ENCODE peak calls at places on chromosomes 1 and 21, in nine cellular contexts. One of them, this sample, is unnamed.

GRCh38 chr1:95408506-95409136 is 174.6 kb downstream of the RWDD3 start:
- DNase-seq in OCI-LY7: no peak
- DNase-seq in SK-N-SH: no peak
- DNase-seq in esophagus muscularis mucosa: no peak
- DNase-seq in right lobe of liver: no peak
- DNase-seq in psoas muscle: no peak
- DNase-seq in iPS DF 6.9: no peak
- DNase-seq in PC-9: no peak
- DNase-seq in aorta: no peak
- DNase-seq in this sample: no peak

GRCh38 chr1:97906567-97907228 is 14.1 kb downstream of the DPYD start:
- DNase-seq in OCI-LY7: no peak
- DNase-seq in SK-N-SH: no peak
- DNase-seq in esophagus muscularis mucosa: no peak
- DNase-seq in right lobe of liver: no peak
- DNase-seq in psoas muscle: peak; percentile 55
- DNase-seq in iPS DF 6.9: no peak
- DNase-seq in PC-9: peak; percentile 48
- DNase-seq in aorta: peak; percentile 73
- DNase-seq in this sample: peak; percentile 94

GRCh38 chr1:116878804-116879477 is 30.8 kb upstream of the PTGFRN start:
- DNase-seq in OCI-LY7: no peak
- DNase-seq in SK-N-SH: peak; percentile 71
- DNase-seq in esophagus muscularis mucosa: no peak
- DNase-seq in right lobe of liver: no peak
- DNase-seq in psoas muscle: peak; percentile 25
- DNase-seq in iPS DF 6.9: no peak
- DNase-seq in PC-9: peak; percentile 69
- DNase-seq in aorta: no peak
- DNase-seq in this sample: peak; percentile 57

GRCh38 chr1:53511933-53512806 is 53.0 kb downstream of the DMRTB1 start:
- DNase-seq in OCI-LY7: no peak
- DNase-seq in SK-N-SH: peak; percentile 75
- DNase-seq in esophagus muscularis mucosa: no peak
- DNase-seq in right lobe of liver: no peak
- DNase-seq in psoas muscle: no peak
- DNase-seq in iPS DF 6.9: no peak
- DNase-seq in PC-9: no peak
- DNase-seq in aorta: no peak
- DNase-seq in this sample: peak; percentile 63

GRCh38 chr1:85264150-85264549 is 4.7 kb upstream of the C1orf52 start:
- DNase-seq in OCI-LY7: no peak
- DNase-seq in SK-N-SH: no peak
- DNase-seq in esophagus muscularis mucosa: no peak
- DNase-seq in right lobe of liver: no peak
- DNase-seq in psoas muscle: no peak
- DNase-seq in iPS DF 6.9: no peak
- DNase-seq in PC-9: no peak
- DNase-seq in aorta: no peak
- DNase-seq in this sample: no peak

GRCh38 chr1:160644399-160644798 is 2.4 kb downstream of the SLAMF1 start:
- DNase-seq in OCI-LY7: no peak
- DNase-seq in SK-N-SH: no peak
- DNase-seq in esophagus muscularis mucosa: peak; percentile 24
- DNase-seq in right lobe of liver: no peak
- DNase-seq in psoas muscle: no peak
- DNase-seq in iPS DF 6.9: no peak
- DNase-seq in PC-9: no peak
- DNase-seq in aorta: no peak
- DNase-seq in this sample: no peak

GRCh38 chr1:119742193-119742592 is 26.5 kb downstream of the HMGCS2 start:
- DNase-seq in OCI-LY7: no peak
- DNase-seq in SK-N-SH: no peak
- DNase-seq in esophagus muscularis mucosa: no peak
- DNase-seq in right lobe of liver: peak; percentile 64
- DNase-seq in psoas muscle: no peak
- DNase-seq in iPS DF 6.9: no peak
- DNase-seq in PC-9: peak; percentile 23
- DNase-seq in aorta: peak; percentile 83
- DNase-seq in this sample: no peak

GRCh38 chr1:18907021-18907913 is 4.9 kb upstream of the ALDH4A1 start:
- DNase-seq in OCI-LY7: peak; percentile 72
- DNase-seq in SK-N-SH: peak; percentile 72
- DNase-seq in esophagus muscularis mucosa: no peak
- DNase-seq in right lobe of liver: no peak
- DNase-seq in psoas muscle: peak; percentile 60
- DNase-seq in iPS DF 6.9: no peak
- DNase-seq in PC-9: peak; percentile 54
- DNase-seq in aorta: peak; percentile 84
- DNase-seq in this sample: peak; percentile 61

GRCh38 chr1:203289982-203290260 is 15.4 kb upstream of the BTG2 start:
- DNase-seq in OCI-LY7: no peak
- DNase-seq in SK-N-SH: no peak
- DNase-seq in esophagus muscularis mucosa: no peak
- DNase-seq in right lobe of liver: no peak
- DNase-seq in psoas muscle: no peak
- DNase-seq in iPS DF 6.9: no peak
- DNase-seq in PC-9: no peak
- DNase-seq in aorta: no peak
- DNase-seq in this sample: no peak

GRCh38 chr1:164559342-164560070 is 522 bp downstream of the PBX1 start:
- DNase-seq in OCI-LY7: no peak
- DNase-seq in SK-N-SH: peak; percentile 58
- DNase-seq in esophagus muscularis mucosa: no peak
- DNase-seq in right lobe of liver: peak; percentile 60
- DNase-seq in psoas muscle: peak; percentile 44
- DNase-seq in iPS DF 6.9: no peak
- DNase-seq in PC-9: peak; percentile 5
- DNase-seq in aorta: peak; percentile 80
- DNase-seq in this sample: peak; percentile 59

GRCh38 chr1:186958520-186958919 is 129.8 kb downstream of the PLA2G4A start:
- DNase-seq in OCI-LY7: no peak
- DNase-seq in SK-N-SH: no peak
- DNase-seq in esophagus muscularis mucosa: no peak
- DNase-seq in right lobe of liver: no peak
- DNase-seq in psoas muscle: no peak
- DNase-seq in iPS DF 6.9: no peak
- DNase-seq in PC-9: no peak
- DNase-seq in aorta: no peak
- DNase-seq in this sample: peak; percentile 38

GRCh38 chr1:235709018-235709417 is 59.4 kb upstream of the GNG4 start:
- DNase-seq in OCI-LY7: no peak
- DNase-seq in SK-N-SH: no peak
- DNase-seq in esophagus muscularis mucosa: no peak
- DNase-seq in right lobe of liver: no peak
- DNase-seq in psoas muscle: no peak
- DNase-seq in iPS DF 6.9: no peak
- DNase-seq in PC-9: no peak
- DNase-seq in aorta: no peak
- DNase-seq in this sample: no peak

GRCh38 chr1:22751124-22751531 is 40.5 kb downstream of the EPHB2 start:
- DNase-seq in OCI-LY7: no peak
- DNase-seq in SK-N-SH: no peak
- DNase-seq in esophagus muscularis mucosa: no peak
- DNase-seq in right lobe of liver: no peak
- DNase-seq in psoas muscle: no peak
- DNase-seq in iPS DF 6.9: no peak
- DNase-seq in PC-9: peak; percentile 56
- DNase-seq in aorta: no peak
- DNase-seq in this sample: no peak

GRCh38 chr21:14991957-14992356 is 72.8 kb downstream of the NRIP1 start:
- DNase-seq in OCI-LY7: no peak
- DNase-seq in SK-N-SH: no peak
- DNase-seq in esophagus muscularis mucosa: no peak
- DNase-seq in right lobe of liver: no peak
- DNase-seq in psoas muscle: no peak
- DNase-seq in iPS DF 6.9: no peak
- DNase-seq in PC-9: no peak
- DNase-seq in aorta: no peak
- DNase-seq in this sample: no peak

GRCh38 chr1:162388615-162389014 is 7.1 kb downstream of the C1orf226 start:
- DNase-seq in OCI-LY7: no peak
- DNase-seq in SK-N-SH: no peak
- DNase-seq in esophagus muscularis mucosa: no peak
- DNase-seq in right lobe of liver: peak; percentile 89
- DNase-seq in psoas muscle: no peak
- DNase-seq in iPS DF 6.9: no peak
- DNase-seq in PC-9: no peak
- DNase-seq in aorta: no peak
- DNase-seq in this sample: no peak

GRCh38 chr1:231172411-231172810 is 10.6 kb downstream of the TRIM67 start:
- DNase-seq in OCI-LY7: no peak
- DNase-seq in SK-N-SH: no peak
- DNase-seq in esophagus muscularis mucosa: no peak
- DNase-seq in right lobe of liver: no peak
- DNase-seq in psoas muscle: no peak
- DNase-seq in iPS DF 6.9: no peak
- DNase-seq in PC-9: no peak
- DNase-seq in aorta: no peak
- DNase-seq in this sample: no peak

GRCh38 chr1:24895511-24895910 is 34.6 kb downstream of the RUNX3 start:
- DNase-seq in OCI-LY7: no peak
- DNase-seq in SK-N-SH: no peak
- DNase-seq in esophagus muscularis mucosa: no peak
- DNase-seq in right lobe of liver: no peak
- DNase-seq in psoas muscle: no peak
- DNase-seq in iPS DF 6.9: no peak
- DNase-seq in PC-9: no peak
- DNase-seq in aorta: peak; percentile 5
- DNase-seq in this sample: no peak

GRCh38 chr1:166915941-166916340 is 39.9 kb upstream of the TADA1 start:
- DNase-seq in OCI-LY7: no peak
- DNase-seq in SK-N-SH: no peak
- DNase-seq in esophagus muscularis mucosa: no peak
- DNase-seq in right lobe of liver: no peak
- DNase-seq in psoas muscle: no peak
- DNase-seq in iPS DF 6.9: no peak
- DNase-seq in PC-9: no peak
- DNase-seq in aorta: no peak
- DNase-seq in this sample: no peak

DNA sequence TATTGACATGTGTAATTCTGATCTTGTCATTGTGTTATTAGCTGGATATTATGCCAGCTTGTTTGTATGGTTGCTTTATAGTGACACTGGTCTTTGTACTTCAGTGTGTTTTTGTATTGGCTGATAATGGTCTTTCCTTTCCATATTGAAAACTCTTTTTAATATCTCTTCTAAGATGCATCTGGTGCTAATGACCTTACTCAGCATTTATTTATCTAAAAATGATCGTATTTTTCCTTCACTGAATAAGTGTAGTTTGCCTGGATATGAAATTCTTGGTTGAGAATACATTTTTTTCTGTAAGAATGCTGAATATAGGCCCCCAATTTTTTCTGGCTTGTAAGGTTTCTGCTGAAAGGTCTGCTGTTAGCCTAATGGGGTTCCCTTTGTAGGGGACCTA is 465.5 kb upstream of the TMPRSS15 start:
- DNase-seq in OCI-LY7: no peak
- DNase-seq in SK-N-SH: no peak
- DNase-seq in esophagus muscularis mucosa: no peak
- DNase-seq in right lobe of liver: no peak
- DNase-seq in psoas muscle: no peak
- DNase-seq in iPS DF 6.9: no peak
- DNase-seq in PC-9: no peak
- DNase-seq in aorta: no peak
- DNase-seq in this sample: no peak
- H3K9me3 ChIP-seq in OCI-LY7: no peaks in the 10 kb centered on the region
- H3K9me3 ChIP-seq in SK-N-SH: no peaks in the 10 kb centered on the region
- H3K9me3 ChIP-seq in esophagus muscularis mucosa: no peaks in the 10 kb centered on the region
- H3K9me3 ChIP-seq in right lobe of liver: no peaks in the 10 kb centered on the region
- H3K9me3 ChIP-seq in psoas muscle: no peaks in the 10 kb centered on the region
- H3K9me3 ChIP-seq in iPS DF 6.9: no peaks in the 10 kb centered on the region
- H3K9me3 ChIP-seq in PC-9: no peaks in the 10 kb centered on the region
- H3K9me3 ChIP-seq in aorta: no peaks in the 10 kb centered on the region
- H3K9me3 ChIP-seq in this sample: no peaks in the 10 kb centered on the region

GRCh38 chr21:28263974-28264373 is 728.7 kb downstream of the LTN1 start:
- DNase-seq in OCI-LY7: no peak
- DNase-seq in SK-N-SH: no peak
- DNase-seq in esophagus muscularis mucosa: no peak
- DNase-seq in right lobe of liver: no peak
- DNase-seq in psoas muscle: no peak
- DNase-seq in iPS DF 6.9: no peak
- DNase-seq in PC-9: no peak
- DNase-seq in aorta: no peak
- DNase-seq in this sample: no peak
- H3K9me3 ChIP-seq in OCI-LY7: no peaks in the 10 kb centered on the region
- H3K9me3 ChIP-seq in SK-N-SH: no peaks in the 10 kb centered on the region
- H3K9me3 ChIP-seq in esophagus muscularis mucosa: no peaks in the 10 kb centered on the region
- H3K9me3 ChIP-seq in right lobe of liver: no peaks in the 10 kb centered on the region
- H3K9me3 ChIP-seq in psoas muscle: no peaks in the 10 kb centered on the region
- H3K9me3 ChIP-seq in iPS DF 6.9: no peaks in the 10 kb centered on the region
- H3K9me3 ChIP-seq in PC-9: no peaks in the 10 kb centered on the region
- H3K9me3 ChIP-seq in aorta: no peaks in the 10 kb centered on the region
- H3K9me3 ChIP-seq in this sample: no peaks in the 10 kb centered on the region

DNA sequence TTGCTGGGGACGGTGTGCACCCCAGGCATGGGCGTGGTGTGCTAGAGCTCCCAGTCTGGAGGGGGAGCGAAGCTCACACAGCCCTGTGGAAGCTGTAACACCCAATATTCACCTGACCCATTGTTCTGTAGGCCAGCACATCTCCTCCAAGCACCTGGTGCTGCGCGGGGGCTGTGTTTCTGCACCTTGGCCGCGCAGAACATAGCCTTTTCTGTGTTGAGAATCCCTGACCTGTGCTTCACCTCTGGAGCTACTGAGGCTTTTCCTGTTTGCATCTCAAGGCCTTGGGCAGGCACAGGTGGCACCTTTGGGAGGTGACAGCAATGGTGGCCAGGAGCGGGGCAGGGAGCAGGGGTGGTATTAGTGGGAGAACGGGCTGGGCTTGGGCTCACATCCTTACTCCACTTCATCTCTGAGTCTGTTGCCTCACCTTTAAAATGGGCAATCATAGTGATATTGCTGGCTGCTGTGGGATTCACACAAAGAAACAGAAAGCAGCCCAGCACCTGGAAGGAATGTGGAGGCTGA is 343.9 kb upstream of the AJAP1 start:
- DNase-seq in OCI-LY7: peak; percentile 61
- DNase-seq in SK-N-SH: no peak
- DNase-seq in esophagus muscularis mucosa: no peak
- DNase-seq in right lobe of liver: no peak
- DNase-seq in psoas muscle: no peak
- DNase-seq in iPS DF 6.9: no peak
- DNase-seq in PC-9: no peak
- DNase-seq in aorta: no peak
- DNase-seq in this sample: no peak
- H3K9me3 ChIP-seq in OCI-LY7: peaks cover 40% of the 10 kb centered on the region
- H3K9me3 ChIP-seq in SK-N-SH: no peaks in the 10 kb centered on the region
- H3K9me3 ChIP-seq in esophagus muscularis mucosa: no peaks in the 10 kb centered on the region
- H3K9me3 ChIP-seq in right lobe of liver: no peaks in the 10 kb centered on the region
- H3K9me3 ChIP-seq in psoas muscle: no peaks in the 10 kb centered on the region
- H3K9me3 ChIP-seq in iPS DF 6.9: peaks cover 32% of the 10 kb centered on the region
- H3K9me3 ChIP-seq in PC-9: no peaks in the 10 kb centered on the region
- H3K9me3 ChIP-seq in aorta: peaks cover 3% of the 10 kb centered on the region
- H3K9me3 ChIP-seq in this sample: peaks cover 3% of the 10 kb centered on the region

GRCh38 chr1:248013229-248013710 is at the start of gene OR2L5:
- DNase-seq in OCI-LY7: no peak
- DNase-seq in SK-N-SH: no peak
- DNase-seq in esophagus muscularis mucosa: no peak
- DNase-seq in right lobe of liver: no peak
- DNase-seq in psoas muscle: no peak
- DNase-seq in iPS DF 6.9: no peak
- DNase-seq in PC-9: no peak
- DNase-seq in aorta: no peak
- DNase-seq in this sample: no peak
- H3K9me3 ChIP-seq in OCI-LY7: no peaks in the 10 kb centered on the region
- H3K9me3 ChIP-seq in SK-N-SH: peaks cover 9% of the 10 kb centered on the region
- H3K9me3 ChIP-seq in esophagus muscularis mucosa: no peaks in the 10 kb centered on the region
- H3K9me3 ChIP-seq in right lobe of liver: no peaks in the 10 kb centered on the region
- H3K9me3 ChIP-seq in psoas muscle: peaks cover 12% of the 10 kb centered on the region
- H3K9me3 ChIP-seq in iPS DF 6.9: peaks cover 3% of the 10 kb centered on the region
- H3K9me3 ChIP-seq in PC-9: no peaks in the 10 kb centered on the region
- H3K9me3 ChIP-seq in aorta: no peaks in the 10 kb centered on the region
- H3K9me3 ChIP-seq in this sample: no peaks in the 10 kb centered on the region